ENCODE peak calls at places on chromosomes 16 and 17, in five cellular contexts. X is LoVo; I is T-helper 2 cell; Z is activated CD4-positive, CD25-positive, alpha-beta regulatory T cell; G is activated T-helper 1 cell treated with anti-CD3 and anti-CD28 coated beads, Interleukin-2, amount 50 U/mL, for 16 hours. O is an unnamed sample.

GRCh38 chr17:55327225-55328088 is 62.7 kb downstream of the HLF start:
- DNase-seq in Z (no peak), X (peak; percentile 41), G (no peak), I (no peak), O (no peak)

GRCh38 chr17:75524971-75525805 is at the start of gene LLGL2:
- DNase-seq in X (peak; percentile 92), G (peak; percentile 79), Z (peak; percentile 58), I (peak; percentile 80), O (peak; percentile 68)

GRCh38 chr16:991759-992158 is 10.2 kb downstream of the SOX8 start:
- DNase-seq in G (no peak), I (no peak), Z (no peak), X (no peak), O (no peak)

GRCh38 chr17:17235212-17236174 is 1.5 kb downstream of the FLCN start:
- DNase-seq in I (no peak), Z (no peak), X (no peak), G (no peak), O (no peak)

GRCh38 chr17:80846932-80847331 is 144.7 kb upstream of the CHMP6 start:
- DNase-seq in I (no peak), X (no peak), G (no peak), Z (no peak), O (no peak)

GRCh38 chr17:52297230-52298010 is 138.9 kb upstream of the CA10 start:
- DNase-seq in I (no peak), G (no peak), X (no peak), Z (no peak), O (no peak)

GRCh38 chr17:50447870-50448573 is 20.7 kb downstream of the CHAD start:
- DNase-seq in G (no peak), Z (no peak), I (no peak), X (no peak), O (no peak)

GRCh38 chr16:23357761-23358290 is 55.7 kb downstream of the SCNN1B start:
- DNase-seq in Z (no peak), X (no peak), I (no peak), G (no peak), O (no peak)

GRCh38 chr16:4989391-4990006 is 31.4 kb downstream of the SEC14L5 start:
- DNase-seq in G (no peak), X (no peak), Z (no peak), I (no peak), O (no peak)

GRCh38 chr16:1823821-1824220 is 2.8 kb downstream of the HAGH start:
- DNase-seq in I (no peak), X (no peak), Z (no peak), G (no peak), O (no peak)

GRCh38 chr17:49383048-49383447 is 21.0 kb upstream of the ZNF652 start:
- DNase-seq in G (no peak), X (peak; percentile 22), Z (no peak), I (no peak), O (no peak)

GRCh38 chr16:68470461-68471150 is 22.3 kb upstream of the SMPD3 start:
- DNase-seq in Z (no peak), X (no peak), I (no peak), G (no peak), O (no peak)

GRCh38 chr17:75869282-75870141 is 8.9 kb downstream of the TRIM47 start:
- DNase-seq in I (no peak), Z (no peak), X (no peak), G (no peak), O (no peak)

GRCh38 chr16:56933266-56933619 is 1.3 kb downstream of the HERPUD1 start:
- DNase-seq in X (no peak), Z (no peak), G (no peak), I (no peak), O (no peak)